ENCODE peak calls at places on chromosomes 16 and 17, in ten cellular contexts. F, H, O, J, Q, U, S, P, X and T are unnamed samples.

GRCh38 chr17:35183332-35183731 is 10.9 kb downstream of the SLC35G3 start:
- DNase-seq in F (no peak), S (no peak), H (no peak), X (no peak), U (no peak), J (no peak), P (no peak), O (no peak), Q (no peak), T (no peak)

GRCh38 chr17:37081287-37081686 is 132.5 kb downstream of the AATF start:
- DNase-seq in P (no peak), Q (peak; percentile 4), U (no peak), S (no peak), F (no peak), X (no peak), O (peak; percentile 63), H (no peak), J (peak; percentile 71), T (no peak)

GRCh38 chr17:17681744-17682292 is 560 bp downstream of the RAI1 start:
- DNase-seq in S (peak; percentile 56), J (no peak), P (no peak), U (no peak), X (peak; percentile 43), F (no peak), Q (peak; percentile 71), H (peak; percentile 38), O (peak; percentile 76), T (no peak)

GRCh38 chr17:8119575-8120519 is 1.5 kb upstream of the ALOXE3 start:
- DNase-seq in Q (peak; percentile 92), F (peak; percentile 65), S (peak; percentile 75), H (peak; percentile 49), U (peak; percentile 83), X (peak; percentile 91), O (peak; percentile 99), P (no peak), J (peak; percentile 94), T (peak; percentile 82)

GRCh38 chr16:72291531-72291981 is 119.6 kb upstream of the PMFBP1 start:
- DNase-seq in O (no peak), J (peak; percentile 95), S (no peak), Q (no peak), X (no peak), P (no peak), U (peak; percentile 70), F (no peak), H (no peak), T (no peak)

GRCh38 chr16:81604960-81605383 is 160.4 kb downstream of the CMIP start:
- DNase-seq in O (no peak), F (no peak), Q (no peak), S (no peak), X (no peak), H (no peak), P (no peak), J (peak; percentile 54), U (no peak), T (no peak)

GRCh38 chr16:79966226-79966625 is 365.7 kb upstream of the MAF start:
- DNase-seq in J (no peak), H (no peak), S (no peak), U (no peak), X (no peak), O (no peak), P (no peak), F (no peak), Q (no peak), T (no peak)

GRCh38 chr16:23682181-23682580 is 3.5 kb downstream of the PLK1 start:
- DNase-seq in Q (no peak), O (no peak), X (no peak), J (peak; percentile 79), F (no peak), P (no peak), H (no peak), U (no peak), S (no peak), T (no peak)

GRCh38 chr16:68866933-68867332 is 23.6 kb downstream of the TANGO6 start:
- DNase-seq in Q (no peak), X (no peak), J (no peak), H (no peak), O (no peak), P (no peak), S (no peak), U (no peak), F (no peak), T (no peak)

GRCh38 chr17:63445571-63446217 is 412 bp downstream of the CYB561 start:
- DNase-seq in J (peak; percentile 64), U (no peak), Q (no peak), O (peak; percentile 96), X (peak; percentile 76), P (no peak), S (no peak), F (no peak), H (no peak), T (no peak)

GRCh38 chr16:79798416-79799053 is 198.0 kb upstream of the MAF start:
- DNase-seq in Q (no peak), O (no peak), H (no peak), S (no peak), X (no peak), P (no peak), J (no peak), F (no peak), U (no peak), T (no peak)

GRCh38 chr17:78723001-78723796 is 58.9 kb downstream of the CYTH1 start:
- DNase-seq in U (no peak), H (peak; percentile 93), O (peak; percentile 95), J (peak; percentile 49), F (no peak), S (peak; percentile 55), X (no peak), P (no peak), Q (no peak), T (peak; percentile 93)
- H3K27ac ChIP-seq in U (no peak overlapping the region), H (peak overlapping the region; percentile 98), O (no peak overlapping the region), J (peak overlapping the region; percentile 31), F (peak overlapping the region; percentile 58), S (peak overlapping the region; percentile 59), X (no peak overlapping the region), P (no peak overlapping the region), Q (peak overlapping the region; percentile 88), T (peak overlapping the region; percentile 93)

GRCh38 chr16:4924593-4925378 is 12.2 kb downstream of the PPL start:
- DNase-seq in S (no peak), J (no peak), X (no peak), F (no peak), H (no peak), P (no peak), U (no peak), O (peak; percentile 82), Q (no peak), T (no peak)

GRCh38 chr16:4923853-4924252 is 13.1 kb downstream of the PPL start:
- DNase-seq in S (no peak), X (no peak), F (no peak), H (no peak), P (no peak), J (no peak), Q (no peak), U (no peak), O (no peak), T (no peak)

GRCh38 chr16:4927661-4928060 is 9.3 kb downstream of the PPL start:
- DNase-seq in F (no peak), H (no peak), S (no peak), P (no peak), U (no peak), O (no peak), J (no peak), X (no peak), Q (no peak), T (no peak)

GRCh38 chr16:4926928-4927327 is 10.0 kb downstream of the PPL start:
- DNase-seq in J (no peak), X (no peak), U (no peak), P (no peak), O (no peak), Q (no peak), H (no peak), F (no peak), S (no peak), T (no peak)

DNA sequence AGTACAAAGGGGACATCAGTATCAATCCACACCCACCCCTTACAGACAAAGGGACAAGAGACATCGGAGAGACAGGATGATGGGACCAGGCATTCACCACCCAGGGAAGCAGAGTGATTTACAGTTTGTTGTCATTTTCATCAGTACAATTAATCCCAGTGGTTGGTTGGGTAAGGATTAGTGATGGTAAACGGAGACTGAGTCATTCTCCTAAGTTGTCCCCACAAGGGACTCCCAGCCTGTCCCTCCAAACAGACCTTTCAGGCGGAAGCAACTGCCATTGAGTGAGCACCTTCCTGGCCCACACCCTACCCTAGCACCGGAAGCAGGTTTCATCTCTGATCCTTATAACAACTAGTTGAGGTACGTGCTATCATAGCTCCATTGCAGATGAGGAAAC is 11.2 kb downstream of the PPL start:
- DNase-seq in U (no peak), P (no peak), J (no peak), O (no peak), F (no peak), H (no peak), Q (no peak), S (no peak), X (no peak), T (no peak)
- H3K27ac ChIP-seq in U (no peak overlapping the region), P (no peak overlapping the region), J (no peak overlapping the region), O (no peak overlapping the region), F (no peak overlapping the region), H (no peak overlapping the region), Q (no peak overlapping the region), S (no peak overlapping the region), X (no peak overlapping the region), T (no peak overlapping the region)

GRCh38 chr16:12754824-12755543 is 48.7 kb downstream of the CPPED1 start:
- DNase-seq in P (no peak), X (no peak), J (no peak), S (no peak), H (no peak), F (no peak), Q (no peak), U (no peak), O (no peak), T (no peak)

GRCh38 chr16:12760819-12761611 is 42.7 kb downstream of the CPPED1 start:
- DNase-seq in O (no peak), P (no peak), X (no peak), H (no peak), Q (peak; percentile 62), J (no peak), U (no peak), S (no peak), F (no peak), T (no peak)

GRCh38 chr16:12757546-12757945 is 46.1 kb downstream of the CPPED1 start:
- DNase-seq in P (no peak), S (no peak), U (no peak), Q (no peak), O (no peak), X (no peak), H (no peak), F (no peak), J (no peak), T (no peak)

GRCh38 chr16:12758670-12759558 is 44.8 kb downstream of the CPPED1 start:
- DNase-seq in Q (peak; percentile 74), O (peak; percentile 49), H (no peak), F (no peak), P (no peak), S (no peak), X (no peak), J (no peak), U (no peak), T (no peak)

GRCh38 chr16:12758031-12758669 is 45.5 kb downstream of the CPPED1 start:
- DNase-seq in F (no peak), S (no peak), U (no peak), Q (no peak), P (no peak), H (peak; percentile 22), O (no peak), J (no peak), X (no peak), T (no peak)
- H3K27ac ChIP-seq in F (peak overlapping the region; percentile 25), S (no peak overlapping the region), U (no peak overlapping the region), Q (peak overlapping the region; percentile 67), P (no peak overlapping the region), H (peak overlapping the region; percentile 80), O (peak overlapping the region; percentile 75), J (peak overlapping the region; percentile 69), X (no peak overlapping the region), T (peak overlapping the region; percentile 49)

GRCh38 chr17:44829558-44830358 is at the start of gene GJC1:
- DNase-seq in Q (peak; percentile 62), H (no peak), P (no peak), O (peak; percentile 89), X (no peak), S (peak; percentile 62), J (peak; percentile 41), F (no peak), U (no peak), T (no peak)
- H3K27ac ChIP-seq in Q (peak within 1 kb of the TSS; percentile 36), H (no peak within 1 kb of the TSS), P (peak within 1 kb of the TSS; percentile 75), O (peak within 1 kb of the TSS; percentile 77), X (no peak within 1 kb of the TSS), S (peak within 1 kb of the TSS; percentile 92), J (peak within 1 kb of the TSS; percentile 82), F (peak within 1 kb of the TSS; percentile 45), U (peak within 1 kb of the TSS; percentile 21), T (no peak within 1 kb of the TSS)